ENCODE peak calls at places on chromosomes 5 and 9, in seven cellular contexts. P is head of caudate nucleus; S is activated CD4-positive, alpha-beta T cell treated with anti-CD3 and anti-CD28 coated beads, Interleukin-2, amount 50 U/mL, for 48 hours; Y is activated CD8-positive, alpha-beta memory T cell treated with anti-CD3 and anti-CD28 coated beads, Interleukin-2, amount 50 U/mL, for 48 hours; K is activated T-cell treated with anti-CD3 and anti-CD28 coated beads, Interleukin-2, amount 50 U/mL, for 72 hours; C is thoracic aorta; Z is left lobe of liver. B is an unnamed sample.

GRCh38 chr9:117273612-117274011 is 141.2 kb downstream of the ASTN2 start:
- DNase-seq in P (no peak), S (no peak), Y (no peak), K (no peak), C (no peak), Z (no peak), B (no peak)

GRCh38 chr9:85118990-85119755 is 449.6 kb downstream of the NTRK2 start:
- DNase-seq in P (no peak), S (no peak), Y (no peak), K (no peak), C (no peak), Z (no peak), B (no peak)

GRCh38 chr9:35748858-35749514 is at the start of the genes GBA2 and RGP1:
- DNase-seq in P (peak; percentile 47), S (peak; percentile 74), Y (peak; percentile 86), K (peak; percentile 83), C (no peak), Z (peak; percentile 92), B (peak; percentile 96)

GRCh38 chr5:59712836-59713487 is 180.6 kb downstream of the PDE4D start:
- DNase-seq in P (no peak), S (no peak), Y (no peak), K (no peak), C (no peak), Z (no peak), B (no peak)

GRCh38 chr5:32277782-32278181 is 35.0 kb downstream of the MTMR12 start:
- DNase-seq in P (no peak), S (no peak), Y (no peak), K (no peak), C (no peak), Z (no peak), B (no peak)

GRCh38 chr5:32538031-32538547 is 47.3 kb upstream of the SUB1 start:
- DNase-seq in P (no peak), S (peak; percentile 45), Y (peak; percentile 63), K (peak; percentile 77), C (no peak), Z (no peak), B (peak; percentile 55)

GRCh38 chr5:133245191-133246052 is 193.6 kb downstream of the HSPA4 start:
- DNase-seq in P (peak; percentile 63), S (peak; percentile 15), Y (peak; percentile 64), K (peak; percentile 82), C (no peak), Z (no peak), B (no peak)

GRCh38 chr9:4258321-4259093 is 41.4 kb downstream of the GLIS3 start:
- DNase-seq in P (no peak), S (no peak), Y (no peak), K (no peak), C (no peak), Z (no peak), B (no peak)

GRCh38 chr5:56490971-56491468 is 257.9 kb upstream of the ANKRD55 start:
- DNase-seq in P (no peak), S (peak; percentile 36), Y (no peak), K (peak; percentile 73), C (no peak), Z (no peak), B (no peak)

GRCh38 chr5:93800988-93801811 is 59.8 kb upstream of the POU5F2 start:
- DNase-seq in P (no peak), S (no peak), Y (no peak), K (peak; percentile 7), C (no peak), Z (no peak), B (no peak)

GRCh38 chr5:171706736-171707440 is 78.7 kb upstream of the SMIM23 start:
- DNase-seq in P (no peak), S (no peak), Y (no peak), K (no peak), C (no peak), Z (no peak), B (no peak)

GRCh38 chr5:180644825-180645608 is 4.4 kb downstream of the FLT4 start:
- DNase-seq in P (no peak), S (no peak), Y (peak; percentile 41), K (no peak), C (no peak), Z (peak; percentile 42), B (peak; percentile 85)

GRCh38 chr9:135588371-135588770 is 26.8 kb downstream of the PAEP start:
- DNase-seq in P (no peak), S (no peak), Y (no peak), K (no peak), C (no peak), Z (peak; percentile 38), B (no peak)

GRCh38 chr5:106324356-106324755 is 1346.4 kb downstream of the EFNA5 start:
- DNase-seq in P (no peak), S (no peak), Y (no peak), K (no peak), C (no peak), Z (no peak), B (no peak)

GRCh38 chr9:37897665-37898064 is 6.3 kb downstream of the SLC25A51 start:
- DNase-seq in P (no peak), S (no peak), Y (no peak), K (no peak), C (no peak), Z (no peak), B (no peak)

B was measured in mesenteric fat pad.